ENCODE peak calls at places on chromosomes 5 and 9, in six cellular contexts. R, V, L, U, A and K are unnamed samples.

GRCh38 chr5:38600334-38601045 is 44.0 kb upstream of the LIFR start:
- DNase-seq in R (peak; percentile 52), V (no peak), L (peak; percentile 40), U (no peak), A (peak; percentile 75), K (peak; percentile 59)

GRCh38 chr5:96080557-96080956 is 118.9 kb upstream of the ELL2 start:
- DNase-seq in R (peak; percentile 45), V (peak; percentile 62), L (peak; percentile 76), U (no peak), A (peak; percentile 85), K (peak; percentile 92)

GRCh38 chr9:124260769-124261603 is 3.2 kb downstream of the NEK6 start:
- DNase-seq in R (peak; percentile 80), V (no peak), L (peak; percentile 77), U (peak; percentile 68), A (peak; percentile 84), K (peak; percentile 94)

GRCh38 chr9:129349571-129349947 is 171.5 kb upstream of the IER5L start:
- DNase-seq in R (no peak), V (no peak), L (no peak), U (no peak), A (no peak), K (no peak)

GRCh38 chr5:25119654-25120053 is 474.9 kb upstream of the CDH10 start:
- DNase-seq in R (no peak), V (no peak), L (no peak), U (no peak), A (no peak), K (peak; percentile 13)

GRCh38 chr5:83322273-83322924 is 149.1 kb upstream of the VCAN start:
- DNase-seq in R (no peak), V (no peak), L (peak; percentile 55), U (no peak), A (no peak), K (peak; percentile 78)

GRCh38 chr9:96638606-96639364 is 16.3 kb downstream of the PRXL2C start:
- DNase-seq in R (no peak), V (no peak), L (peak; percentile 50), U (no peak), A (no peak), K (no peak)

GRCh38 chr9:4796988-4797956 is 4.5 kb downstream of the RCL1 start:
- DNase-seq in R (peak; percentile 55), V (no peak), L (peak; percentile 60), U (no peak), A (peak; percentile 37), K (peak; percentile 54)

GRCh38 chr5:133780619-133781280 is 168.4 kb upstream of the FSTL4 start:
- DNase-seq in R (no peak), V (no peak), L (no peak), U (no peak), A (no peak), K (no peak)